ENCODE peak calls at places on chromosomes 6 and 20, in six cellular contexts. K is H1, Q is IMR-90, P is mesenchymal stem cell, Z is H9, G is trophoblast cell. E is an unnamed sample.

GRCh38 chr6:45587229-45588060 is 209.7 kb upstream of the SUPT3H start:
- DNase-seq in P (no peak), Z (no peak), G (no peak), Q (no peak), K (no peak), E (no peak)

GRCh38 chr20:7926767-7927166 is 13.5 kb downstream of the HAO1 start:
- DNase-seq in K (no peak), P (peak), Z (no peak), Q (peak), G (no peak), E (no peak)

GRCh38 chr6:12083763-12084162 is 71.7 kb downstream of the HIVEP1 start:
- DNase-seq in Q (no peak), P (no peak), K (no peak), Z (no peak), G (no peak), E (no peak)

GRCh38 chr6:36235309-36235708 is 34.6 kb upstream of the PNPLA1 start:
- DNase-seq in Q (no peak), Z (no peak), G (no peak), P (no peak), K (no peak), E (no peak)

GRCh38 chr20:5393218-5393870 is 76.6 kb upstream of the PROKR2 start:
- DNase-seq in Z (no peak), P (no peak), Q (no peak), K (no peak), G (no peak), E (peak)

GRCh38 chr20:50259705-50260479 is 69.3 kb downstream of the CEBPB start:
- DNase-seq in Q (no peak), P (no peak), G (no peak), Z (no peak), K (no peak), E (no peak)

GRCh38 chr6:90413867-90414266 is 117.2 kb upstream of the BACH2 start:
- DNase-seq in P (peak), Q (peak), K (no peak), G (no peak), Z (peak), E (no peak)

GRCh38 chr20:36700438-36700837 is 45.5 kb downstream of the NDRG3 start:
- DNase-seq in Z (no peak), P (no peak), Q (no peak), K (no peak), G (no peak), E (no peak)

GRCh38 chr20:23340524-23340923 is 10.1 kb upstream of the NXT1 start:
- DNase-seq in K (no peak), P (peak), G (no peak), Q (peak), Z (peak), E (no peak)

GRCh38 chr20:58810116-58810878 is 40.4 kb downstream of the GNAS-AS1 start:
- DNase-seq in Q (peak), P (no peak), Z (no peak), G (no peak), K (no peak), E (no peak)

GRCh38 chr6:158481612-158482473 is 78.0 kb upstream of the TMEM181 start:
- DNase-seq in G (no peak), Q (peak), P (peak), K (no peak), Z (no peak), E (no peak)

GRCh38 chr6:143232849-143233248 is 172.2 kb downstream of the AIG1 start:
- DNase-seq in Z (peak), P (peak), K (no peak), Q (peak), G (peak), E (peak)

GRCh38 chr6:34544776-34545471 is 11.2 kb downstream of the SPDEF start:
- DNase-seq in K (no peak), Z (no peak), G (no peak), Q (no peak), P (no peak), E (no peak)

GRCh38 chr20:10637062-10637559 is 36.7 kb downstream of the JAG1 start:
- DNase-seq in Q (peak), G (no peak), Z (no peak), K (no peak), P (no peak), E (no peak)

GRCh38 chr6:40685771-40686170 is 98.6 kb upstream of the LRFN2 start:
- DNase-seq in P (no peak), G (no peak), K (no peak), Z (no peak), Q (no peak), E (no peak)

GRCh38 chr6:13194852-13195251 is 133.5 kb downstream of the TBC1D7 start:
- DNase-seq in G (peak), K (peak), Z (peak), P (peak), Q (peak), E (no peak)

GRCh38 chr6:144434308-144434990 is 149.3 kb downstream of the UTRN start:
- DNase-seq in P (peak), Q (peak), Z (no peak), K (no peak), G (peak), E (no peak)

GRCh38 chr20:17023036-17023435 is 203.8 kb upstream of the PCSK2 start:
- DNase-seq in G (no peak), P (no peak), K (no peak), Q (no peak), Z (no peak), E (no peak)

GRCh38 chr20:17014217-17014616 is 212.6 kb upstream of the PCSK2 start:
- DNase-seq in Z (no peak), P (no peak), K (no peak), G (no peak), Q (no peak), E (no peak)

GRCh38 chr20:17021481-17021880 is 205.4 kb upstream of the PCSK2 start:
- DNase-seq in Z (no peak), P (no peak), G (no peak), K (no peak), Q (no peak), E (no peak)

GRCh38 chr20:17014967-17015366 is 211.9 kb upstream of the PCSK2 start:
- DNase-seq in G (no peak), Z (no peak), P (no peak), Q (no peak), K (no peak), E (no peak)

GRCh38 chr20:17017232-17017631 is 209.6 kb upstream of the PCSK2 start:
- DNase-seq in P (no peak), Q (no peak), G (no peak), Z (no peak), K (no peak), E (no peak)
- H4K91ac ChIP-seq in P (no peak), Q (no peak), G (no peak), Z (no peak), K (no peak), E (no peak)

GRCh38 chr20:21303061-21303871 is at the start of gene XRN2:
- DNase-seq in K (peak), Q (peak), P (peak), G (peak), Z (peak), E (peak)
- H4K8ac ChIP-seq in K (peak), Q (peak), P (peak), G (peak), Z (no peak), E (peak)

DNA sequence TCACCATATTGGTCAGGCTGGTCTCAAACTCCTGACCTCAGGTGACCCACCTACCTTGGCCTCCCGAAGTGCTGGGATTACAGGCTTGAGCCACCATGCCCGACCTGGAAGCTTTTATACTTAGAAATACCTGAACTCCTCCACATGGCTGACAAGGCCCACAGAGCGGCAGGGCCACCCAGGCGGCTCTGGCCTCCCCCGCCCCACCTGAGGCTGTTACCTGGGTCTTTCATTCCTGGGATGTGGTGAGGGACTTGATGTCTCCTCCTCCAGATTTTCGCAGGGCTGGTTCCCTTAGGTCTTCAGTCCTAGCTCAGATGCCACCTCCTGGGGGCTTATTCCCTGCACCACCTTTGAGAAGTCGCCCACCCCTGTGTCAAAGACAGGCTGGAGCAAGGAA is 152.1 kb downstream of the LY86 start:
- DNase-seq in K (no peak), Z (no peak), G (no peak), Q (no peak), P (no peak), E (no peak)
- H2AK5ac ChIP-seq in K (no peak), Z (no peak), G (no peak), Q (no peak), P (no peak), E (no peak)

DNA sequence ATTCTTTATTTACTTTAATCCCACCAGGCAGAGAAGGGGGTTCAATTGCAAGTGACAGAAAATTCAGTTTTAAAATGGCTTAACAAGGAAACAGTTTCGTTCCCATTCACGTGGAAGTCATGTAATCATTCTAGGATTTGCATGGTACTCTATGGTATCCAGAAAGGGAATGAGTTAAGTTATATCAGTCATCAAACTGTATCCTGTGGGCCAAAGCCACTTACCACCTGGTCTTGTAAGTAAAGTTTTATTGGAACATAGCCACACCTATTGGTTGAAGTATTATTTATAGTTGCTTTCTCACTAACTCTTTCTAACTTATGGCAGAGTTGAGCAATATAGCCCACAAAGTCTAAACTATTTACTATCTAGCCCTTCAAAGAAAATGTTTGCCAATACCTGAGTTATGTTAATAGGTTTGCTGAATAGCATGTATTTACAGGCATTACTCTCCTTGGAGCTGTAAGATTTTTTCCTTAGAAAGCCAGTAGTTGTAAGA is 10.2 kb upstream of the MMS22L start:
- DNase-seq in Z (no peak), G (no peak), Q (peak), P (peak), K (no peak), E (no peak)
- H4K91ac ChIP-seq in Z (no peak), G (no peak), Q (no peak), P (no peak), K (no peak), E (no peak)

DNA sequence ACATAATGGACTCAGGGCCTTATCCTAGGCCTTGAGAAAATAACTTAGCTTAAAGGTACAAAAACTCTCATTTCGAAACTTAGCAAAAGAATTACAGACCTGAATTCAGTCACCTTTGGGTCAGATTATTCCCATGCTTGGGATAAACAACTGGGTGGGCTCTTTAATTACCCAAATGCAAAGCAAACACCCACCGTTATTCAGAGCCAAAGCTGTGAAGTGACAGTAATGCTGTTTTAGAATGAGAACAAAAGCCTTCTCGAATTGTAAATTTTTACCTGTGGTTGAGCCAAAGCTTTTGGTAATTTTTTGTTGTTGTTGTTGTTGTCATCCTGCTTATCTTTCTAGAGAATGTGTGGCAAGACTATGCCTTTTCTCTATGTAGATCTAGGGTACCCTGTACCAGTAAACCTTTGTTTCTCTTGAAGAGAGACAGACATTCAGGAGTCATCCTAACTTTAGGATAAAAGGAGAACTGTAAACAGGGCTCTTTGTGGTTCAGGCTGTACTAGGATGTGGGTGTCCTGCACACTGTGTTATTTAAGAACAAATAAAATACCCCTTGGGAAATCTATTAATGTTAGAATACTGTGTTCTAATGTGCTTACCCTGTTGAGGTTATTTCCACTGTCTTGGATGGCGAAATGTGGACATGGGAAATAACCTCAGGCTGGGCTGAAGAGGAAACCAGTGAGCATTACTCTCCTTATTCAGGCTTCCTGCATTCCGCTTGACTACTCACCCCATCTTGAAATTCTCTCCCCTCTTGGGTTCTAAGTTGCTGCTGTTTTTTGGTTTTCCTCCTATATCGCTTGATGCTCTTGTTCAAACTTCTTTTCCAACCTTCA is 480.7 kb downstream of the CD83 start:
- DNase-seq in Z (no peak), K (no peak), P (no peak), G (no peak), Q (no peak), E (no peak)
- H4K8ac ChIP-seq in Z (no peak), K (no peak), P (no peak), G (no peak), Q (no peak), E (no peak)

GRCh38 chr20:53494753-53495152 is 98.9 kb downstream of the ZNF217 start:
- DNase-seq in K (no peak), G (no peak), P (no peak), Z (no peak), Q (no peak), E (no peak)
- H2AK5ac ChIP-seq in K (no peak), G (no peak), P (no peak), Z (no peak), Q (no peak), E (no peak)

DNA sequence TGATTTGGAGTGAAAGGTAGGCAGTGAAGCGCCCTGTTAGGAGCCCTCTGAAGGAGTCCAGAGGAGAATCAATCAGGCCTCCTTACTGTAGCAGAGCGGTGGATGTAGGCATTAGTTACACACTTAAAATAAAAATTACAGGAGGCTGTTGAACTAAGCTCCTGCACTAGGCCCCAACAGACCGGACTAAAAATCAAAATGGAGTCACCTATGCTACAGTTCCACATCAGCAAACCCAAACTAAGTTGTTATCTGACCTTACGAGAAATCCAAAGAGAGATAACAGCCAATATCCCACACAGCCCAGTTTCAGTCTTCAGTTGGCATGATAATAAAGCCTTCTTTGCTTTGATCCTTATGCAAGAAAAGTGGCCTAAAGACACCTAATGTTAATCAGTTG is 26.8 kb downstream of the SGK1 start:
- DNase-seq in K (no peak), P (no peak), Z (no peak), Q (no peak), G (no peak), E (no peak)
- H4K91ac ChIP-seq in K (no peak), P (no peak), Z (no peak), Q (peak), G (no peak), E (no peak)

DNA sequence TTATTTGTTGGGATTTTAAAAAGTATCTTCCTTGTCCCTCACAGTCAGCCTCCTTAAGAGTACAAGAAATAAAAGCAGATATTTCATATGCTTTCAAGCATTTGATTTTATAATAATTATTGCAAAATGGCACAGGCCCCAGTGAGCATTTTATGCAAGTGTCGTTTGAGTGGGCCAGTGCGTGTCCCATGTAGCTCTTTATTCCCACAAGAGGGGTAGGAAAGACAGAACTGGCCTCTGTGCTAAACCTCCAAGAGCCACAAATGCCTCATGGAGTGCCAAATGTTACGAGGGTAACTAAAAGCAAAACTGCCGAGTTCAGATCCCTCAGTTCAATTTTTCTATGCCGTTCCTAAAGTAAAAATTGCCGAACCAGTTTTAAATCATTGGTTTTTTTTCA is 12.7 kb downstream of the GPLD1 start:
- DNase-seq in K (no peak), Q (no peak), P (no peak), Z (no peak), G (no peak), E (no peak)
- H4K8ac ChIP-seq in K (no peak), Q (no peak), P (no peak), Z (no peak), G (no peak), E (no peak)